ENCODE peak calls at places on chromosome 3, in six cellular contexts. One of them, this sample, is unnamed.
A peak's percentile ranks its signal among the peaks of the same experiment; 100 is the strongest.

GRCh38 chr3:124582196-124582595 is 148.1 kb upstream of the UMPS start:
- DNase-seq in lower leg skin: no peak
- DNase-seq in body of pancreas: no peak
- DNase-seq in right lobe of liver: no peak
- DNase-seq in A549: no peak
- DNase-seq in spleen: no peak
- DNase-seq in this sample: no peak

GRCh38 chr3:30452446-30452845 is 154.0 kb upstream of the TGFBR2 start:
- DNase-seq in body of pancreas: no peak
- DNase-seq in right lobe of liver: no peak
- DNase-seq in A549: no peak
- DNase-seq in spleen: no peak
- DNase-seq in lower leg skin: no peak
- DNase-seq in this sample: no peak

GRCh38 chr3:182349051-182349450 is 444.3 kb upstream of the ATP11B start:
- DNase-seq in A549: no peak
- DNase-seq in right lobe of liver: no peak
- DNase-seq in lower leg skin: no peak
- DNase-seq in body of pancreas: no peak
- DNase-seq in spleen: no peak
- DNase-seq in this sample: no peak

GRCh38 chr3:8474991-8475390 is 26.6 kb upstream of the LMCD1 start:
- DNase-seq in lower leg skin: no peak
- DNase-seq in A549: no peak
- DNase-seq in right lobe of liver: no peak
- DNase-seq in spleen: no peak
- DNase-seq in body of pancreas: no peak
- DNase-seq in this sample: no peak

GRCh38 chr3:53303957-53304356 is 43.4 kb downstream of the DCP1A start:
- DNase-seq in right lobe of liver: no peak
- DNase-seq in lower leg skin: no peak
- DNase-seq in body of pancreas: no peak
- DNase-seq in spleen: no peak
- DNase-seq in A549: no peak
- DNase-seq in this sample: no peak

GRCh38 chr3:12040902-12041301 is 36.7 kb downstream of the SYN2 start:
- DNase-seq in right lobe of liver: no peak
- DNase-seq in spleen: no peak
- DNase-seq in A549: no peak
- DNase-seq in body of pancreas: no peak
- DNase-seq in lower leg skin: no peak
- DNase-seq in this sample: no peak

GRCh38 chr3:185270262-185270955 is 16.6 kb upstream of the EHHADH start:
- DNase-seq in A549: peak; percentile 31
- DNase-seq in spleen: no peak
- DNase-seq in body of pancreas: no peak
- DNase-seq in right lobe of liver: peak; percentile 66
- DNase-seq in lower leg skin: no peak
- DNase-seq in this sample: no peak

GRCh38 chr3:38627956-38628355 is 21.5 kb downstream of the SCN5A start:
- DNase-seq in lower leg skin: no peak
- DNase-seq in body of pancreas: no peak
- DNase-seq in right lobe of liver: no peak
- DNase-seq in spleen: no peak
- DNase-seq in A549: peak; percentile 37
- DNase-seq in this sample: no peak

GRCh38 chr3:21517184-21517583 is 233.8 kb downstream of the ZNF385D start:
- DNase-seq in lower leg skin: no peak
- DNase-seq in spleen: no peak
- DNase-seq in body of pancreas: no peak
- DNase-seq in A549: no peak
- DNase-seq in right lobe of liver: no peak
- DNase-seq in this sample: no peak

GRCh38 chr3:97958396-97958795 is 13.8 kb downstream of the RIOX2 start:
- DNase-seq in spleen: no peak
- DNase-seq in A549: no peak
- DNase-seq in lower leg skin: no peak
- DNase-seq in body of pancreas: no peak
- DNase-seq in right lobe of liver: no peak
- DNase-seq in this sample: no peak

GRCh38 chr3:157261000-157261399 is 101.1 kb upstream of the CCNL1 start:
- DNase-seq in lower leg skin: no peak
- DNase-seq in spleen: no peak
- DNase-seq in A549: no peak
- DNase-seq in right lobe of liver: no peak
- DNase-seq in body of pancreas: no peak
- DNase-seq in this sample: no peak

GRCh38 chr3:183564046-183564445 is 8.5 kb upstream of the KLHL6 start:
- DNase-seq in body of pancreas: no peak
- DNase-seq in right lobe of liver: no peak
- DNase-seq in A549: no peak
- DNase-seq in lower leg skin: no peak
- DNase-seq in spleen: no peak
- DNase-seq in this sample: no peak

GRCh38 chr3:105979961-105980360 is 111.1 kb upstream of the CBLB start:
- DNase-seq in body of pancreas: no peak
- DNase-seq in spleen: no peak
- DNase-seq in A549: no peak
- DNase-seq in lower leg skin: no peak
- DNase-seq in right lobe of liver: no peak
- DNase-seq in this sample: no peak

GRCh38 chr3:12179441-12179840 is 20.7 kb upstream of the TIMP4 start:
- DNase-seq in body of pancreas: no peak
- DNase-seq in right lobe of liver: no peak
- DNase-seq in spleen: no peak
- DNase-seq in A549: no peak
- DNase-seq in lower leg skin: no peak
- DNase-seq in this sample: no peak

GRCh38 chr3:59451041-59451763 is 401.4 kb upstream of the CFAP20DC start:
- DNase-seq in body of pancreas: no peak
- DNase-seq in spleen: no peak
- DNase-seq in A549: no peak
- DNase-seq in lower leg skin: peak; percentile 23
- DNase-seq in right lobe of liver: no peak
- DNase-seq in this sample: no peak

GRCh38 chr3:121698513-121698912 is 37.8 kb upstream of the HCLS1 start:
- DNase-seq in A549: no peak
- DNase-seq in right lobe of liver: no peak
- DNase-seq in spleen: no peak
- DNase-seq in body of pancreas: no peak
- DNase-seq in lower leg skin: no peak
- DNase-seq in this sample: no peak

GRCh38 chr3:59519094-59519493 is 469.3 kb upstream of the CFAP20DC start:
- DNase-seq in spleen: no peak
- DNase-seq in right lobe of liver: no peak
- DNase-seq in body of pancreas: no peak
- DNase-seq in A549: no peak
- DNase-seq in lower leg skin: no peak
- DNase-seq in this sample: no peak

GRCh38 chr3:186806173-186807055 is at the start of gene RFC4:
- DNase-seq in body of pancreas: peak; percentile 86
- DNase-seq in spleen: peak; percentile 97
- DNase-seq in lower leg skin: peak; percentile 78
- DNase-seq in right lobe of liver: peak; percentile 89
- DNase-seq in A549: peak; percentile 63
- DNase-seq in this sample: peak; percentile 89

GRCh38 chr3:59573911-59574310 is 524.1 kb upstream of the CFAP20DC start:
- DNase-seq in lower leg skin: peak; percentile 70
- DNase-seq in A549: no peak
- DNase-seq in spleen: no peak
- DNase-seq in body of pancreas: peak; percentile 12
- DNase-seq in right lobe of liver: peak; percentile 47
- DNase-seq in this sample: no peak

GRCh38 chr3:172089250-172089649 is 49.9 kb downstream of the FNDC3B start:
- DNase-seq in body of pancreas: no peak
- DNase-seq in right lobe of liver: no peak
- DNase-seq in spleen: no peak
- DNase-seq in A549: no peak
- DNase-seq in lower leg skin: no peak
- DNase-seq in this sample: no peak

GRCh38 chr3:134347516-134347915 is 26.7 kb downstream of the AMOTL2 start:
- DNase-seq in spleen: peak; percentile 47
- DNase-seq in body of pancreas: peak; percentile 65
- DNase-seq in right lobe of liver: no peak
- DNase-seq in lower leg skin: no peak
- DNase-seq in A549: no peak
- DNase-seq in this sample: no peak

GRCh38 chr3:112857526-112857925 is 10.9 kb upstream of the CD200R1L start:
- DNase-seq in right lobe of liver: no peak
- DNase-seq in A549: no peak
- DNase-seq in body of pancreas: no peak
- DNase-seq in spleen: no peak
- DNase-seq in lower leg skin: no peak
- DNase-seq in this sample: no peak

GRCh38 chr3:124783696-124784095 is 53.4 kb downstream of the UMPS start:
- DNase-seq in body of pancreas: no peak
- DNase-seq in A549: no peak
- DNase-seq in spleen: peak; percentile 6
- DNase-seq in right lobe of liver: no peak
- DNase-seq in lower leg skin: no peak
- DNase-seq in this sample: no peak

GRCh38 chr3:58952128-58952917 is 97.5 kb downstream of the CFAP20DC start:
- DNase-seq in spleen: no peak
- DNase-seq in lower leg skin: no peak
- DNase-seq in A549: no peak
- DNase-seq in right lobe of liver: no peak
- DNase-seq in body of pancreas: no peak
- DNase-seq in this sample: no peak

GRCh38 chr3:87674397-87675161 is 384.2 kb downstream of the CGGBP1 start:
- DNase-seq in A549: no peak
- DNase-seq in lower leg skin: no peak
- DNase-seq in right lobe of liver: no peak
- DNase-seq in body of pancreas: no peak
- DNase-seq in spleen: no peak
- DNase-seq in this sample: no peak

GRCh38 chr3:190458040-190458439 is 8.3 kb upstream of the TMEM207 start:
- DNase-seq in body of pancreas: no peak
- DNase-seq in A549: no peak
- DNase-seq in spleen: no peak
- DNase-seq in lower leg skin: no peak
- DNase-seq in right lobe of liver: no peak
- DNase-seq in this sample: no peak

GRCh38 chr3:126530171-126531050 is 6.5 kb downstream of the CHST13 start:
- DNase-seq in body of pancreas: no peak
- DNase-seq in right lobe of liver: peak; percentile 82
- DNase-seq in lower leg skin: no peak
- DNase-seq in A549: no peak
- DNase-seq in spleen: peak; percentile 88
- DNase-seq in this sample: peak; percentile 64

DNA sequence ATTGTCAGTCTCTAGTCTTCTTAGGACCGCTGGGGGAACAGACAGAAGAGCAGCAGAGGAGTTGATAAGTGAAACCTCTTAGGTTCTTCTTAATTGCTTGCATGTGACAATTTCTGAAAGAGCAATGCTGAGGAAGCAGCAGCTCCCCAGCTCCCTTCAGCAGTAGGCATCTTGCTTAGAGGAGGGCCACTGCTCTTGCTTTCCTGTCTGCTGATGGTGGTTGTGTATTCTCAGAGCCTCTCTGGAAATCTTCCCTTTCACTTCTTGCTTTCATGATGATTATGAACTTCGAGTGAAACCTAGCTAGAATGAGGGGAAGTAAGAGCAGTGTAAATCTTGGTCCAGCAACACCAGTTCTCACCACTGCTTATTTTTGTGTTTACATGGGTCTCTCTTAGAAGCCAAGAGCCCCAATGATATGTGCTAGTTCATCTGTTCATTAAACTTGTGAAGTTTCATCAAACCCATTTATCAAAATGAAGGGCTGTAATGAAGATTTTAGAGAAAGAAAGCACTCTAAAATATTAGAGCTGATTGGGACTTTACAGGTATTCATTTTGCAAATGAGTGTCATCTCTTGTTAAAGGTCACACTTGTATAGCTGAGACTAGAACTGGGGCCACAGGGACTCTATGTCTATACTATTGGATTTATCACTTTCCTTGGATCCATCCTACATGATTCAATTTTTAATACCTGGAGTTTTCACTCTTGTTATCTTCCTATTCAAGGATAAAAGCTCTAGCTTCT is 246.7 kb downstream of the LPP start:
- DNase-seq in right lobe of liver: no peak
- DNase-seq in spleen: peak; percentile 75
- DNase-seq in A549: no peak
- DNase-seq in body of pancreas: no peak
- DNase-seq in lower leg skin: no peak
- DNase-seq in this sample: no peak
- TF ChIP-seq POLR2A in right lobe of liver: no peak
- TF ChIP-seq POLR2A in spleen: peak; percentile 31
- TF ChIP-seq POLR2A in A549: no peak
- TF ChIP-seq POLR2A in body of pancreas: peak; percentile 13
- TF ChIP-seq POLR2A in lower leg skin: no peak
- TF ChIP-seq POLR2A in this sample: no peak

DNA sequence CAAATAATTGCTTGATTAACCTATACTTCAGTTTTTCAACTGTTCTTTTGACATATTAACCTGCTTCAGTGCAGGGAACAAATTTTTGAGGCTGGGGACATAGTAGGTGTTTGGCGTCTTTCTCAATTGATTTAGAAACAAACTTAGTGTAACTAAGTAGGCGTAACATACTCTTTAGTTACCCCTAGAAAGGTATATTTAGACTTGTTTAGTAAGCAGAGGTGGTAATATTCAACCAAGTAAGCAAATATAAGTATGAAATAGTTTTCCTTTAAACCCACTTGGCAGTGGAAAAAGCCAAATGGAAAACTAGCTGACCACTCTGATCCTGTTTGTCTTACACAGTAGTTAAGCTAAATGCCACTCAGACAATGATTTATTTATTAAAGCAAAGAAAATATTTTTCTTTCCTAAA is 113.2 kb downstream of the MBNL1 start:
- DNase-seq in spleen: no peak
- DNase-seq in right lobe of liver: no peak
- DNase-seq in A549: no peak
- DNase-seq in lower leg skin: no peak
- DNase-seq in body of pancreas: no peak
- DNase-seq in this sample: no peak
- H3K4me3 ChIP-seq in spleen: peak overlapping the region; percentile 27
- H3K4me3 ChIP-seq in right lobe of liver: peak overlapping the region; percentile 28
- H3K4me3 ChIP-seq in A549: peak overlapping the region; percentile 35
- H3K4me3 ChIP-seq in lower leg skin: no peak overlapping the region
- H3K4me3 ChIP-seq in body of pancreas: no peak overlapping the region
- H3K4me3 ChIP-seq in this sample: peak overlapping the region; percentile 3

DNA sequence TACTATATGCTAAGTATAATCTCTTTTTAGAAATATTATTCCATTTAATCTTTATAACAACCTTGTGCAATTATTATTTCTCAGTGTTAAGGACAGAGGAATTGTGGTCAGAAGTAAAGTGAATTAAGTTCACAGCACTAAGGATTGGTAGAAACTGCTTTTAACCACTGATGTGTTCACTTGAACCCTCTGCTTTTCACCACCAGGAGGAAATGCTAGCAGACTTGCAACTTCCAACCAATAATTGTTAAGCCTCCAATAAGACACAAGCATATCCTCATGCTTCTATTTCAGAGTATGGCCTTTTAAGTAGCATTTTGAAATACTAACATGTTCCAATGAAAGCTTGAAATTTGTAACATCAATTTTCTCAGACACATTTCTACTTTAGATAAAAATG is 527.4 kb downstream of the SI start:
- DNase-seq in A549: no peak
- DNase-seq in lower leg skin: no peak
- DNase-seq in spleen: no peak
- DNase-seq in body of pancreas: no peak
- DNase-seq in right lobe of liver: no peak
- DNase-seq in this sample: no peak
- TF ChIP-seq CTCF in A549: no peak
- TF ChIP-seq CTCF in lower leg skin: no peak
- TF ChIP-seq CTCF in spleen: no peak
- TF ChIP-seq CTCF in body of pancreas: no peak
- TF ChIP-seq CTCF in right lobe of liver: no peak
- TF ChIP-seq CTCF in this sample: no peak

GRCh38 chr3:45226206-45226915 is at the start of gene TMEM158:
- DNase-seq in A549: peak; percentile 86
- DNase-seq in body of pancreas: peak; percentile 73
- DNase-seq in right lobe of liver: peak; percentile 90
- DNase-seq in spleen: peak; percentile 89
- DNase-seq in lower leg skin: peak; percentile 68
- DNase-seq in this sample: peak; percentile 91
- TF ChIP-seq POLR2A in A549: peak; percentile 33
- TF ChIP-seq POLR2A in body of pancreas: no peak
- TF ChIP-seq POLR2A in right lobe of liver: no peak
- TF ChIP-seq POLR2A in spleen: no peak
- TF ChIP-seq POLR2A in lower leg skin: no peak
- TF ChIP-seq POLR2A in this sample: no peak

This sample was measured in heart left ventricle.